ENCODE peak calls at places on chromosomes 12 and 14, in five cellular contexts. E is WTC11, B is HCT116, X is neural crest cell, Y is mammary epithelial cell. N is an unnamed sample.

GRCh38 chr12:121814429-121815119 is 10.8 kb downstream of the SETD1B start:
- DNase-seq in Y (no peak), X (no peak), B (no peak), E (no peak), N (no peak)

GRCh38 chr12:66321433-66321832 is 19.1 kb downstream of the HELB start:
- DNase-seq in B (no peak), Y (no peak), X (no peak), E (no peak), N (no peak)

GRCh38 chr14:21496453-21496852 is 14.7 kb downstream of the METTL3 start:
- DNase-seq in B (no peak), E (no peak), X (no peak), Y (no peak), N (no peak)

GRCh38 chr12:243381-243780 is 19.3 kb downstream of the SLC6A13 start:
- DNase-seq in Y (no peak), B (no peak), X (no peak), E (no peak), N (no peak)

GRCh38 chr12:80752464-80752863 is 35.8 kb downstream of the MYF5 start:
- DNase-seq in Y (no peak), E (no peak), B (no peak), X (no peak), N (no peak)

GRCh38 chr12:104805186-104805585 is 152.9 kb downstream of the SLC41A2 start:
- DNase-seq in X (no peak), E (no peak), B (no peak), Y (peak; percentile 79), N (no peak)

GRCh38 chr12:9957834-9958233 is 13.4 kb upstream of the CLEC12A start:
- DNase-seq in B (no peak), E (no peak), X (no peak), Y (no peak), N (no peak)

GRCh38 chr12:121731473-121731872 is 18.9 kb downstream of the TMEM120B start:
- DNase-seq in Y (no peak), E (no peak), B (no peak), X (no peak), N (no peak)

GRCh38 chr12:57612711-57613426 is 1.6 kb downstream of the ARHGEF25 start:
- DNase-seq in X (no peak), E (no peak), B (no peak), Y (no peak), N (no peak)

GRCh38 chr14:101219896-101220703 is 316.6 kb upstream of the RTL1 start:
- DNase-seq in Y (no peak), B (no peak), X (no peak), E (no peak), N (no peak)

GRCh38 chr14:61188936-61189808 is 92.0 kb downstream of the TMEM30B start:
- DNase-seq in B (no peak), Y (no peak), X (peak; percentile 30), E (peak; percentile 86), N (no peak)

GRCh38 chr12:70449074-70449757 is 83.1 kb downstream of the KCNMB4 start:
- DNase-seq in Y (peak; percentile 63), E (no peak), X (no peak), B (peak; percentile 87), N (no peak)

GRCh38 chr14:87629788-87630187 is 363.2 kb downstream of the GALC start:
- DNase-seq in Y (no peak), B (no peak), E (no peak), X (no peak), N (no peak)

GRCh38 chr14:57749267-57749666 is 116.6 kb downstream of the SLC35F4 start:
- DNase-seq in B (no peak), E (no peak), Y (peak; percentile 78), X (no peak), N (no peak)

GRCh38 chr12:107873223-107873622 is 98.7 kb downstream of the ASCL4 start:
- DNase-seq in Y (no peak), E (peak; percentile 35), B (no peak), X (no peak), N (no peak)

GRCh38 chr12:104555650-104556049 is 98.9 kb downstream of the CHST11 start:
- DNase-seq in Y (no peak), B (no peak), X (no peak), E (no peak), N (no peak)

GRCh38 chr12:104575442-104575841 is 118.7 kb downstream of the CHST11 start:
- DNase-seq in B (no peak), X (no peak), Y (no peak), E (no peak), N (no peak)

GRCh38 chr12:71160585-71160984 is 2.8 kb upstream of the TSPAN8 start:
- DNase-seq in B (no peak), Y (peak; percentile 5), X (no peak), E (no peak), N (no peak)

GRCh38 chr14:95489163-95489887 is 27.1 kb downstream of the SYNE3 start:
- DNase-seq in B (no peak), X (no peak), E (no peak), Y (no peak), N (no peak)

GRCh38 chr12:105861232-105861631 is 277.5 kb downstream of the NUAK1 start:
- DNase-seq in X (no peak), Y (no peak), E (no peak), B (no peak), N (no peak)

GRCh38 chr12:29053567-29053966 is 95.5 kb upstream of the FAR2 start:
- DNase-seq in X (no peak), B (no peak), E (no peak), Y (no peak), N (no peak)

GRCh38 chr12:102757154-102757873 is 159.7 kb downstream of the PAH start:
- DNase-seq in X (no peak), B (no peak), E (no peak), Y (no peak), N (no peak)

GRCh38 chr12:102763016-102763415 is 154.0 kb downstream of the PAH start:
- DNase-seq in Y (no peak), B (no peak), X (no peak), E (no peak), N (no peak)

GRCh38 chr12:102756564-102756963 is 160.5 kb downstream of the PAH start:
- DNase-seq in B (no peak), E (no peak), Y (no peak), X (no peak), N (no peak)

GRCh38 chr12:102757874-102758244 is 159.2 kb downstream of the PAH start:
- DNase-seq in Y (no peak), X (no peak), E (no peak), B (no peak), N (no peak)

DNA sequence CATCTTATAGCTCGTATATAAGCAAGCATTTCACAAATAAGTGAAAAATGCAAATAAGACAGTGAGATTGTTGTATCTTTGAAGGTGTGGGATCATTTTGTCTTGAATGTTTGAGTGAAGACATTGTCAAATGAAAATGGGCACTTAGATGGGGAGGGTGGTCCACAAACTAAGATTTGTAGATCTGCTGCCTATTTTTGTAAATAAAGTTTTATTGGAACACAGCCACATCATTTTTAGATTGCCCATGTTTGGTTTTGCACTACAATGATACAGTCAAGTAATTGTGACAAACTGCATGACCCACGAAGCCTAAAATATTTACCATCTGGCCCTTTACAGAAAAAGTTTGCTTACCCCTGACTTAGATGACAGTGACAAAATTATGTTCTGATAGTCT is 156.7 kb downstream of the PAH start:
- DNase-seq in B (no peak), E (no peak), Y (no peak), X (no peak), N (no peak)
- TF ChIP-seq CTCF in B (no peak), E (no peak), Y (no peak), X (no peak), N (no peak)

DNA sequence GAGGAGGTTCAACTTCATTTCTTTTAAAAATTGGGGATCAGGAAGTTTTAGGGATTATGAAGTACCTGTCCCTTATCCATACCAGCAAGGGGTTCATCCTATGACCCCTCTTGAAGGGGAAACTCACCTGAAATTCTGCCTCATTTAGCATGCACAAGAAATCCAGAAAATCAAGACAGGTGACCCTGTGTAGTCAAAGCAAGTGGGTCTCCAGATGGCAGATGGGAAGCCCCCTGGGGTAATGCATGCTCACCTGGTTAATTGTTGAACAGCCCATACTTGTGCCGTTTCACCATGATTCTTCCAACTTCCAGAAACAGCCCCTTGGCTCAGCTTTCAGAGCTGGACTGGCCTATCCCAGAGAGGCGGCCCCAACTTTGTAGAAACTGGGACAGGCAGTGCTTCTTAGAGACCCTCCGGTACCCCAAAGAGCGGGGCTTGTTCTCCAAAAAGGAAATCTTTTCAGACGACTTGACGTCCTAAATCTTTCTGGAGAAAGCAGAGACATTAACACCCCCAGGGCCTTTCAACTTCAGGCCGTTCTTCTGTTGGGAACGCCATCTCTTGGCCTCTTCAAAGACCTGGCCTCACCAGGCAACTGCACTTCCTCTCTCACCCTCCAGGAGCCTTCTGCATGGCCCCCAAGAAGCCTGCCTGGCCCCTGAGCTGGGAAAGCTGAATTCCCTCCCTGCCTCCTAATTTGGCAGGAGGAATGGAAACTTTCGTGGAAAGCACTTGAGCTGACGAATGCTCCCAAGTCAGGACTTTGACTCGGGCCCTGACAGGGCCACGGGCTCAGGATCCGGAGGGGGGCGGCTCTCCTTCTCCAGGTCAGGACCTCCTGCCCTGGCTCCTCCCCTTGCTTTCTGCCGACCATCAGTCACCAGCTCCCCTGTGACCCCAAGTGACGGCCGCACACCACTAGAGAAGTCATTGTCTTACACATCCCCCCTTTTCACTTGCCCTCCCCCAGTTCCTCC is 66.1 kb upstream of the ESRRB start:
- DNase-seq in X (no peak), Y (no peak), B (no peak), E (peak; percentile 53), N (no peak)
- TF ChIP-seq CTCF in X (no peak), Y (no peak), B (no peak), E (no peak), N (no peak)

GRCh38 chr12:88575361-88575959 is 4.8 kb downstream of the KITLG start:
- DNase-seq in Y (no peak), X (no peak), E (no peak), B (no peak), N (no peak)

GRCh38 chr12:88578274-88578673 is 2.0 kb downstream of the KITLG start:
- DNase-seq in B (no peak), X (peak; percentile 8), Y (no peak), E (no peak), N (no peak)

GRCh38 chr12:88579572-88579940 is 715 bp downstream of the KITLG start:
- DNase-seq in Y (peak; percentile 36), E (peak; percentile 18), B (no peak), X (peak; percentile 26), N (no peak)

GRCh38 chr12:88578821-88579518 is 1.3 kb downstream of the KITLG start:
- DNase-seq in E (peak; percentile 32), B (no peak), Y (peak; percentile 52), X (peak; percentile 19), N (no peak)

GRCh38 chr12:88577537-88577936 is 2.7 kb downstream of the KITLG start:
- DNase-seq in B (peak; percentile 43), E (no peak), X (no peak), Y (peak; percentile 73), N (no peak)
- TF ChIP-seq CTCF in B (no peak), E (no peak), X (peak; percentile 50), Y (peak; percentile 46), N (no peak)

DNA sequence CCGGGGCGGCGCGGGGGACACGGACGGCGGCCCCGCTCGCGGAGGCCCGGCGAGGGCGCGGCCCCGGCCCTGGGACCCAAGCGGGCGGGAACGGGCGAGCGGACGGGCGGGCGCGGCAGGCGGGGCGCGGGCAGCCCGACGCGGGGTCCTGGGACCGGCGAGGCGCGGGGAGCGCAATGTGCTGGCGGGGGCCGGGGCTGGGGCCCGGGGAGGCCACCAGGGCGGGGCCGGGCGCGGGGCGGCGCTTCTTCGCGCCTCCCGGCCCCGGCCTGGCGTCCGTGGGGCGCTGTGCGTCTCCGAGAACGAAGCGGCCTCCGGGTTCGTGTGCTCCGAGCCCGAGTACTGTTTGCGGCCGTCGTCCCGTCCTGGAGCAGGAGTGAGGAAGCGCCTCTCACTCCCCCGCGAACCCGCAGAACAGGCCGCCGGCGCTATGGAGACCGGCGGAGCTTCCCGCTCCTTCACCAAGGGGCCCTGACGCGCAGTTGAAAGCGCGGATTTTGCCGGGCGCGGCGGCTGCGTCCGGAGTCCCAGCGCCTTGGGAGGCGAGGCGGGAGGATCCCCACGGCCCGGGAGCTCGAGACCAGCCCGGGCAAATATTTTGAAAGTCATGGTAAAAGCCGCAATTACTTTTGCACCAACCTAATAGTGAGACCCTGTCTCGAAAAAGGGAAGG is 415 bp upstream of the ANKLE2 start:
- DNase-seq in X (peak; percentile 70), Y (peak; percentile 90), E (peak; percentile 74), B (peak; percentile 48), N (peak; percentile 84)
- TF ChIP-seq CTCF in X (peak; percentile 45), Y (peak; percentile 35), E (no peak), B (no peak), N (no peak)